ENCODE peak calls at places on chromosomes 4 and X, in six cellular contexts. B, D, L, I, O and C are unnamed samples.

GRCh38 chrX:69050051-69050785 is 115.0 kb downstream of the PJA1 start:
- DNase-seq in B (no peak), D (no peak), L (no peak), I (no peak), O (no peak), C (no peak)

GRCh38 chr4:127780598-127780997 is 1.5 kb upstream of the HSPA4L start:
- DNase-seq in B (no peak), D (no peak), L (no peak), I (no peak), O (no peak), C (no peak)

GRCh38 chr4:144646523-144647094 is 653 bp downstream of the HHIP start:
- DNase-seq in B (no peak), D (no peak), L (no peak), I (peak), O (peak), C (no peak)

GRCh38 chr4:182938213-182938645 is 21.0 kb upstream of the DCTD start:
- DNase-seq in B (peak), D (no peak), L (peak), I (peak), O (peak), C (peak)

GRCh38 chrX:71906133-71906532 is 4.5 kb upstream of the NHSL2 start:
- DNase-seq in B (no peak), D (no peak), L (no peak), I (no peak), O (no peak), C (no peak)

GRCh38 chr4:155377281-155377680 is 516 bp upstream of the MAP9 start:
- DNase-seq in B (no peak), D (no peak), L (no peak), I (peak), O (no peak), C (no peak)

GRCh38 chr4:185573651-185574199 is 38.4 kb upstream of the PDLIM3 start:
- DNase-seq in B (no peak), D (peak), L (no peak), I (peak), O (peak), C (peak)

GRCh38 chr4:174377613-174378012 is 93.9 kb downstream of the CEP44 start:
- DNase-seq in B (no peak), D (no peak), L (no peak), I (peak), O (no peak), C (no peak)

GRCh38 chr4:169059294-169060201 is 49.5 kb upstream of the CBR4 start:
- DNase-seq in B (no peak), D (no peak), L (no peak), I (peak), O (peak), C (peak)

GRCh38 chr4:168852387-168852786 is 157.7 kb downstream of the CBR4 start:
- DNase-seq in B (no peak), D (no peak), L (no peak), I (no peak), O (no peak), C (no peak)

GRCh38 chr4:665381-665750 is 8.7 kb downstream of the ATP5ME start:
- DNase-seq in B (no peak), D (no peak), L (no peak), I (no peak), O (no peak), C (no peak)

GRCh38 chrX:77900688-77901087 is 1.4 kb downstream of the COX7B start:
- DNase-seq in B (no peak), D (no peak), L (no peak), I (peak), O (peak), C (peak)

GRCh38 chrX:150806827-150807226 is 91.6 kb downstream of the CD99L2 start:
- DNase-seq in B (no peak), D (no peak), L (no peak), I (no peak), O (no peak), C (no peak)

GRCh38 chr4:184392748-184393334 is 81.5 kb downstream of the IRF2 start:
- DNase-seq in B (no peak), D (no peak), L (no peak), I (peak), O (no peak), C (peak)